ENCODE peak calls at places on chromosomes 4 and X, in eight cellular contexts. N is HCT116; G is aorta; B is K562; H is Right ventricle myocardium superior; Q is activated naive CD8-positive, alpha-beta T cell treated with anti-CD3 and anti-CD28 coated beads, Interleukin-2, amount 10 ng/mL, durations not matched to agents 7 days and 5 days; T is esophagus mucosa; Y is activated naive CD4-positive, alpha-beta T cell treated with anti-CD3 and anti-CD28 coated beads, Interleukin-2, amount 50 U/mL, for 72 hours. X is an unnamed sample.

GRCh38 chr4:169573889-169574288 is 38.5 kb downstream of the NEK1 start:
- ATAC-seq in T (no peak), B (no peak), Q (no peak), N (no peak), H (no peak), Y (no peak), G (no peak), X (no peak)

GRCh38 chr4:117085185-117085701 is at the start of gene TRAM1L1:
- ATAC-seq in N (no peak), Q (peak), B (no peak), T (peak), Y (peak), H (peak), G (peak), X (peak)

GRCh38 chr4:117481742-117482141 is 396.4 kb upstream of the TRAM1L1 start:
- ATAC-seq in G (no peak), Q (no peak), B (no peak), N (no peak), Y (no peak), H (no peak), T (no peak), X (no peak)

GRCh38 chrX:49627030-49627777 is 28.4 kb downstream of the GAGE1 start:
- ATAC-seq in Q (peak), H (no peak), Y (peak), N (peak), T (peak), B (peak), G (no peak), X (no peak)

GRCh38 chrX:65195621-65196020 is 219.4 kb upstream of the ZC4H2 start:
- ATAC-seq in G (no peak), T (no peak), H (no peak), Y (no peak), N (no peak), Q (no peak), B (no peak), X (no peak)

GRCh38 chr4:150229538-150229937 is 151.3 kb downstream of the DCLK2 start:
- ATAC-seq in B (no peak), T (peak), Y (no peak), G (no peak), H (peak), N (no peak), Q (no peak), X (no peak)

GRCh38 chr4:111793686-111794085 is 351.6 kb upstream of the FAM241A start:
- ATAC-seq in H (no peak), Q (no peak), G (no peak), Y (no peak), B (no peak), N (no peak), T (no peak), X (no peak)

GRCh38 chrX:49862093-49862492 is 17.2 kb upstream of the USP27X start:
- ATAC-seq in B (peak), G (no peak), N (no peak), Y (no peak), T (no peak), Q (no peak), H (no peak), X (no peak)

GRCh38 chrX:15838017-15838416 is 16.6 kb downstream of the AP1S2 start:
- ATAC-seq in N (peak), G (no peak), Q (no peak), Y (no peak), B (peak), H (no peak), T (no peak), X (no peak)

GRCh38 chr4:182447938-182448280 is 204.7 kb downstream of the TENM3 start:
- ATAC-seq in Q (no peak), H (peak), T (peak), Y (no peak), B (no peak), N (no peak), G (peak), X (no peak)

GRCh38 chrX:82648062-82648461 is 860.0 kb upstream of the POU3F4 start:
- ATAC-seq in Y (no peak), G (no peak), B (no peak), N (peak), T (no peak), H (no peak), Q (no peak), X (no peak)

GRCh38 chrX:6049132-6049531 is 179.5 kb downstream of the NLGN4X start:
- ATAC-seq in B (no peak), G (no peak), H (no peak), Y (no peak), N (no peak), T (no peak), Q (no peak), X (no peak)

GRCh38 chr4:154559141-154559841 is 3.5 kb upstream of the FGB start:
- ATAC-seq in Q (no peak), H (no peak), N (peak), T (peak), Y (peak), G (peak), B (peak), X (no peak)

GRCh38 chr4:128793859-128794667 is 15.4 kb upstream of the JADE1 start:
- ATAC-seq in N (no peak), G (no peak), B (no peak), Q (no peak), Y (no peak), H (no peak), T (no peak), X (peak)

GRCh38 chrX:85836868-85837267 is 210.5 kb downstream of the CHM start:
- ATAC-seq in B (no peak), H (no peak), Q (no peak), Y (no peak), N (no peak), G (no peak), T (no peak), X (no peak)

GRCh38 chr4:81687470-81687869 is 215.8 kb upstream of the RASGEF1B start:
- ATAC-seq in G (no peak), H (no peak), Y (no peak), B (no peak), Q (no peak), N (no peak), T (peak), X (no peak)